ENCODE peak calls at places on chromosomes 3 and 15, in nine cellular contexts. One of them, this sample, is unnamed.

GRCh38 chr15:41501961-41502786 is 8.5 kb downstream of the ITPKA start:
- DNase-seq in stomach: no peak
- DNase-seq in IMR-90: no peak
- DNase-seq in neuronal stem cell: no peak
- DNase-seq in neural progenitor cell: peak; percentile 56
- DNase-seq in fibroblast of lung: no peak
- DNase-seq in NT2/D1: no peak
- DNase-seq in CD4-positive, CD25-positive, alpha-beta regulatory T cell: no peak
- DNase-seq in A549: no peak
- DNase-seq in this sample: peak; percentile 42

GRCh38 chr3:21835266-21835665 is 84.3 kb upstream of the ZNF385D start:
- DNase-seq in CD4-positive, CD25-positive, alpha-beta regulatory T cell: no peak
- DNase-seq in IMR-90: no peak
- DNase-seq in stomach: no peak
- DNase-seq in neural progenitor cell: no peak
- DNase-seq in fibroblast of lung: no peak
- DNase-seq in neuronal stem cell: no peak
- DNase-seq in A549: no peak
- DNase-seq in NT2/D1: no peak
- DNase-seq in this sample: no peak

GRCh38 chr15:94174399-94174802 is 57.0 kb upstream of the MCTP2 start:
- DNase-seq in IMR-90: peak; percentile 87
- DNase-seq in fibroblast of lung: peak; percentile 65
- DNase-seq in stomach: no peak
- DNase-seq in NT2/D1: no peak
- DNase-seq in A549: no peak
- DNase-seq in CD4-positive, CD25-positive, alpha-beta regulatory T cell: no peak
- DNase-seq in neuronal stem cell: no peak
- DNase-seq in neural progenitor cell: no peak
- DNase-seq in this sample: no peak

GRCh38 chr15:63608989-63609388 is 11.8 kb downstream of the FBXL22 start:
- DNase-seq in neuronal stem cell: no peak
- DNase-seq in A549: no peak
- DNase-seq in CD4-positive, CD25-positive, alpha-beta regulatory T cell: no peak
- DNase-seq in neural progenitor cell: no peak
- DNase-seq in IMR-90: no peak
- DNase-seq in NT2/D1: no peak
- DNase-seq in stomach: no peak
- DNase-seq in fibroblast of lung: no peak
- DNase-seq in this sample: no peak

GRCh38 chr3:25854214-25854613 is 64.3 kb downstream of the OXSM start:
- DNase-seq in fibroblast of lung: peak; percentile 60
- DNase-seq in neuronal stem cell: no peak
- DNase-seq in A549: no peak
- DNase-seq in stomach: no peak
- DNase-seq in NT2/D1: no peak
- DNase-seq in CD4-positive, CD25-positive, alpha-beta regulatory T cell: no peak
- DNase-seq in IMR-90: peak; percentile 65
- DNase-seq in neural progenitor cell: no peak
- DNase-seq in this sample: no peak

GRCh38 chr15:61038387-61038786 is 190.7 kb downstream of the RORA start:
- DNase-seq in IMR-90: peak; percentile 44
- DNase-seq in NT2/D1: no peak
- DNase-seq in A549: no peak
- DNase-seq in neuronal stem cell: no peak
- DNase-seq in CD4-positive, CD25-positive, alpha-beta regulatory T cell: no peak
- DNase-seq in fibroblast of lung: no peak
- DNase-seq in stomach: no peak
- DNase-seq in neural progenitor cell: no peak
- DNase-seq in this sample: no peak

GRCh38 chr3:133983126-133983525 is 46.6 kb downstream of the SLCO2A1 start:
- DNase-seq in stomach: no peak
- DNase-seq in fibroblast of lung: no peak
- DNase-seq in A549: no peak
- DNase-seq in neuronal stem cell: no peak
- DNase-seq in IMR-90: no peak
- DNase-seq in CD4-positive, CD25-positive, alpha-beta regulatory T cell: no peak
- DNase-seq in NT2/D1: no peak
- DNase-seq in neural progenitor cell: no peak
- DNase-seq in this sample: no peak

GRCh38 chr3:179021119-179021903 is 50.3 kb downstream of the ZMAT3 start:
- DNase-seq in CD4-positive, CD25-positive, alpha-beta regulatory T cell: no peak
- DNase-seq in IMR-90: no peak
- DNase-seq in fibroblast of lung: no peak
- DNase-seq in neural progenitor cell: no peak
- DNase-seq in NT2/D1: no peak
- DNase-seq in A549: no peak
- DNase-seq in stomach: no peak
- DNase-seq in neuronal stem cell: no peak
- DNase-seq in this sample: no peak

DNA sequence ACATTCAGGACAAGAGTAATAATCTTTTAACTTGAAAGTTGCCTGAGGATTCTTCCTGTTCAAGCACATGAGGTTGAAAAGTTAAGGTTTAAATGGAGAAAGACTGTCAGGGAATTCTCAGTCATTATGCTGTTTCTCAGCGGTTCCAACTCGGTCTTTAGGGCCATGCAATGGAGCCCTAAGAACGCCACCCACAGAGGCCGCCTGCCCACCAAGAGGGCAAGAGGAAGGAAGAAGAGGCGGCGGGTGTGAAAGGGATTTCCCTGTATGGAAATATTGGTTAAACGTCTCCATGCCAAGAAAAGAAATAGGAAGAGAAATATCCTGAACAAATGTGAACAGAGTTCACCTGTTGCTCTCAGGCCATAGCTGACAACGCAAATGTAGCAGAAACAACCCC is 234.4 kb downstream of the OCA2 start:
- DNase-seq in neural progenitor cell: no peak
- DNase-seq in IMR-90: no peak
- DNase-seq in stomach: no peak
- DNase-seq in CD4-positive, CD25-positive, alpha-beta regulatory T cell: no peak
- DNase-seq in NT2/D1: no peak
- DNase-seq in A549: no peak
- DNase-seq in fibroblast of lung: no peak
- DNase-seq in neuronal stem cell: no peak
- DNase-seq in this sample: no peak
- H3K9me3 ChIP-seq in neural progenitor cell: no peaks in the 10 kb centered on the region
- H3K9me3 ChIP-seq in IMR-90: peaks cover 40% of the 10 kb centered on the region
- H3K9me3 ChIP-seq in stomach: no peaks in the 10 kb centered on the region
- H3K9me3 ChIP-seq in CD4-positive, CD25-positive, alpha-beta regulatory T cell: no peaks in the 10 kb centered on the region
- H3K9me3 ChIP-seq in NT2/D1: peaks cover 9% of the 10 kb centered on the region
- H3K9me3 ChIP-seq in A549: no peaks in the 10 kb centered on the region
- H3K9me3 ChIP-seq in fibroblast of lung: no peaks in the 10 kb centered on the region
- H3K9me3 ChIP-seq in neuronal stem cell: peaks cover 7% of the 10 kb centered on the region
- H3K9me3 ChIP-seq in this sample: no peaks in the 10 kb centered on the region

GRCh38 chr3:3799173-3800075 is at the start of gene LRRN1:
- DNase-seq in fibroblast of lung: peak; percentile 66
- DNase-seq in NT2/D1: peak; percentile 85
- DNase-seq in A549: peak; percentile 3
- DNase-seq in IMR-90: no peak
- DNase-seq in CD4-positive, CD25-positive, alpha-beta regulatory T cell: no peak
- DNase-seq in stomach: peak; percentile 76
- DNase-seq in neuronal stem cell: peak; percentile 90
- DNase-seq in neural progenitor cell: peak; percentile 98
- DNase-seq in this sample: peak; percentile 68

GRCh38 chr3:3798641-3799113 is 554 bp upstream of the LRRN1 start:
- DNase-seq in IMR-90: no peak
- DNase-seq in NT2/D1: peak; percentile 35
- DNase-seq in neural progenitor cell: peak; percentile 83
- DNase-seq in stomach: peak; percentile 26
- DNase-seq in neuronal stem cell: no peak
- DNase-seq in fibroblast of lung: peak; percentile 44
- DNase-seq in CD4-positive, CD25-positive, alpha-beta regulatory T cell: no peak
- DNase-seq in A549: no peak
- DNase-seq in this sample: peak; percentile 44

GRCh38 chr3:3801510-3801841 is 2.2 kb downstream of the LRRN1 start:
- DNase-seq in NT2/D1: peak; percentile 82
- DNase-seq in fibroblast of lung: no peak
- DNase-seq in IMR-90: no peak
- DNase-seq in CD4-positive, CD25-positive, alpha-beta regulatory T cell: no peak
- DNase-seq in stomach: no peak
- DNase-seq in neuronal stem cell: peak; percentile 84
- DNase-seq in neural progenitor cell: peak; percentile 90
- DNase-seq in A549: no peak
- DNase-seq in this sample: no peak

GRCh38 chr3:3800685-3801509 is 1.7 kb downstream of the LRRN1 start:
- DNase-seq in fibroblast of lung: peak; percentile 29
- DNase-seq in neuronal stem cell: peak; percentile 32
- DNase-seq in NT2/D1: peak; percentile 11
- DNase-seq in CD4-positive, CD25-positive, alpha-beta regulatory T cell: no peak
- DNase-seq in neural progenitor cell: peak; percentile 67
- DNase-seq in stomach: peak; percentile 61
- DNase-seq in A549: no peak
- DNase-seq in IMR-90: no peak
- DNase-seq in this sample: no peak

DNA sequence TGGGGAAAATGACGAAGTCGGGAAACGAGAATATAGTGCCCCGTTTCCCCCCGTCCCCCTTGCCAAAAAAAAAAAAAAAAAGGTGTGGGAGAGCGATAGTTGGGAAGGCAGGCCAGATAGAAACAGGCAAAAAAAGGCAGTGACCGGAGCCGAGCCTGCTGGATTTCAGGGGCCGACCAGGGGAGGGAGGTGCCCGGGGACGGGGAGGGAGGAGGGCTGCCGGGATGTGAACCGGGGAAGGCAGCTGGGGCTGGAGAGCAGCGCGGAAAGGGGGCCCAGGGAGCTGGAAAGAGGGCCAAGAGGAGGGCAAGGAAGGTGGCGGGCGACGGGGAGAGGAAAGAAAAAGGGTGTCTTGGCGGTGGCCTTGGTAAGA is 831 bp downstream of the LRRN1 start:
- DNase-seq in neural progenitor cell: peak; percentile 51
- DNase-seq in stomach: peak; percentile 27
- DNase-seq in fibroblast of lung: peak; percentile 28
- DNase-seq in CD4-positive, CD25-positive, alpha-beta regulatory T cell: no peak
- DNase-seq in IMR-90: no peak
- DNase-seq in NT2/D1: peak; percentile 16
- DNase-seq in A549: no peak
- DNase-seq in neuronal stem cell: peak; percentile 27
- DNase-seq in this sample: no peak
- H3K4me3 ChIP-seq in neural progenitor cell: peak overlapping the region; percentile 97
- H3K4me3 ChIP-seq in stomach: peak overlapping the region; percentile 56
- H3K4me3 ChIP-seq in fibroblast of lung: no peak overlapping the region
- H3K4me3 ChIP-seq in CD4-positive, CD25-positive, alpha-beta regulatory T cell: no peak overlapping the region
- H3K4me3 ChIP-seq in IMR-90: no peak overlapping the region
- H3K4me3 ChIP-seq in NT2/D1: peak overlapping the region; percentile 86
- H3K4me3 ChIP-seq in A549: peak overlapping the region; percentile 44
- H3K4me3 ChIP-seq in neuronal stem cell: peak overlapping the region; percentile 90
- H3K4me3 ChIP-seq in this sample: peak overlapping the region; percentile 81

DNA sequence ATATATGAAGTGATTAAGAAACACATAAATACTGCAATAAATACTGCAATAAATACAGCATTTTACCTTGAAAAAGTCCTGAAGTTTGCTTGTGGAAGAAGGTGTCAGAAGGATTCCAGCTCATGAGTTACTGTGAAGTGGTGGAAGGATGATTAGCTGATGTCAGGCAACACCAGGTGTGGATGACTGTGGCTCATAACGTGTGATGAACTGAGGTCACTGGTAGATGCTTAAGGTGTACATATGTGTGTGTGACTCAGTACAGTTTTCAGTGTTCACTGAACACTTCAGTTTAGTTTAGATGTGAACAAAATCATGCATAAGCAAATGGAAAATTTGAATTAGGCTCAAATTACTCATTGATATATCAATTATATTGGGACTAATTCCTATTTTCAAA is 1045.0 kb downstream of the NTRK3 start:
- DNase-seq in CD4-positive, CD25-positive, alpha-beta regulatory T cell: no peak
- DNase-seq in A549: no peak
- DNase-seq in stomach: no peak
- DNase-seq in IMR-90: no peak
- DNase-seq in neural progenitor cell: no peak
- DNase-seq in NT2/D1: no peak
- DNase-seq in neuronal stem cell: no peak
- DNase-seq in fibroblast of lung: no peak
- DNase-seq in this sample: no peak
- H3K9me3 ChIP-seq in CD4-positive, CD25-positive, alpha-beta regulatory T cell: no peaks in the 10 kb centered on the region
- H3K9me3 ChIP-seq in A549: peaks cover 2% of the 10 kb centered on the region
- H3K9me3 ChIP-seq in stomach: no peaks in the 10 kb centered on the region
- H3K9me3 ChIP-seq in IMR-90: peaks cover 6% of the 10 kb centered on the region
- H3K9me3 ChIP-seq in neural progenitor cell: no peaks in the 10 kb centered on the region
- H3K9me3 ChIP-seq in NT2/D1: no peaks in the 10 kb centered on the region
- H3K9me3 ChIP-seq in neuronal stem cell: no peaks in the 10 kb centered on the region
- H3K9me3 ChIP-seq in fibroblast of lung: no peaks in the 10 kb centered on the region
- H3K9me3 ChIP-seq in this sample: no peaks in the 10 kb centered on the region

GRCh38 chr3:160006282-160007163 is 17.9 kb downstream of the IL12A start:
- DNase-seq in A549: peak; percentile 82
- DNase-seq in IMR-90: peak; percentile 77
- DNase-seq in stomach: peak; percentile 47
- DNase-seq in fibroblast of lung: peak; percentile 60
- DNase-seq in NT2/D1: no peak
- DNase-seq in neuronal stem cell: peak; percentile 49
- DNase-seq in CD4-positive, CD25-positive, alpha-beta regulatory T cell: no peak
- DNase-seq in neural progenitor cell: peak; percentile 64
- DNase-seq in this sample: no peak

GRCh38 chr3:160001154-160001760 is 12.6 kb downstream of the IL12A start:
- DNase-seq in neural progenitor cell: peak; percentile 64
- DNase-seq in fibroblast of lung: peak; percentile 13
- DNase-seq in CD4-positive, CD25-positive, alpha-beta regulatory T cell: no peak
- DNase-seq in IMR-90: no peak
- DNase-seq in NT2/D1: no peak
- DNase-seq in A549: no peak
- DNase-seq in stomach: no peak
- DNase-seq in neuronal stem cell: no peak
- DNase-seq in this sample: no peak

GRCh38 chr3:160005004-160005403 is 16.4 kb downstream of the IL12A start:
- DNase-seq in stomach: no peak
- DNase-seq in IMR-90: no peak
- DNase-seq in fibroblast of lung: no peak
- DNase-seq in NT2/D1: no peak
- DNase-seq in A549: no peak
- DNase-seq in CD4-positive, CD25-positive, alpha-beta regulatory T cell: no peak
- DNase-seq in neuronal stem cell: no peak
- DNase-seq in neural progenitor cell: no peak
- DNase-seq in this sample: no peak

GRCh38 chr3:160003520-160004128 is 15.0 kb downstream of the IL12A start:
- DNase-seq in A549: peak; percentile 60
- DNase-seq in IMR-90: peak; percentile 31
- DNase-seq in NT2/D1: no peak
- DNase-seq in stomach: peak; percentile 38
- DNase-seq in neuronal stem cell: peak; percentile 24
- DNase-seq in CD4-positive, CD25-positive, alpha-beta regulatory T cell: no peak
- DNase-seq in fibroblast of lung: peak; percentile 35
- DNase-seq in neural progenitor cell: peak; percentile 68
- DNase-seq in this sample: no peak

DNA sequence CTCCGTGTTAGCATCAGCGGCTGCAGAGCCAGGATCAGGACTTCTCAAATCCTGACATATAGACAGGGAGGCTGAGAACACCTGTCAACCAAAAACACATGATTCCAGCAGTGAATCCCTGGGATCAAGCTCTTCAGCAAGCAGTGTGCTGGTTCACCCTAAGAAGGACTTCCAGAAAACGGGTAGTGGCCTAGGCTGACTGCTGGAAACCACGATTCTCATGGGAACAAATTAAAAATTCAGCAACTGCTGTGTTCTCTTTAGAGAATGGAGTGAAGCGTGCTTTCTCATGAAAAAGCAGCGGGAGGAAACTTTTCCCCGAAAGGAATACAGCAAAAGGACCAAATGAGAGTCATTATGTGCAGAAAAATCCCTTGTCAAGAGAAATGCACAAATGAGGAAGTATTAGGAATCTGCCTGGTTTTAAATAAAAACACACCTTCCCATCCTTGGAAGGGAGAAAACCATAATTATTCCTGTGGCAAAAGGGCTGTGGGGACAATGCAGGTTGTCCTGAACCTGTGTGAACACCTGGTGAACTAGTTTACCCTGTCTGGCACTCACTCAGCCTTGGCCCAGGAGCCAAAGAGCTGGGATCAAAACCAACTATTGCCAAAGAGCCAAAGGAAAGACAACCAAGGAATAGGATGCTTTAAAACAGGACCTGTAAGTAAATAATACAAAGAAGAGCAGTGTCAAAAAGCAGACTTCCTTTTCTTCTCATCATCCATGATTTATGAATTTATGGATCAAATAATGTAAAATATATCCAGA is 13.4 kb downstream of the IL12A start:
- DNase-seq in stomach: no peak
- DNase-seq in neuronal stem cell: no peak
- DNase-seq in fibroblast of lung: no peak
- DNase-seq in neural progenitor cell: no peak
- DNase-seq in NT2/D1: no peak
- DNase-seq in IMR-90: no peak
- DNase-seq in CD4-positive, CD25-positive, alpha-beta regulatory T cell: no peak
- DNase-seq in A549: no peak
- DNase-seq in this sample: no peak
- H3K4me3 ChIP-seq in stomach: no peak overlapping the region
- H3K4me3 ChIP-seq in neuronal stem cell: no peak overlapping the region
- H3K4me3 ChIP-seq in fibroblast of lung: no peak overlapping the region
- H3K4me3 ChIP-seq in neural progenitor cell: peak overlapping the region; percentile 31
- H3K4me3 ChIP-seq in NT2/D1: no peak overlapping the region
- H3K4me3 ChIP-seq in IMR-90: no peak overlapping the region
- H3K4me3 ChIP-seq in CD4-positive, CD25-positive, alpha-beta regulatory T cell: no peak overlapping the region
- H3K4me3 ChIP-seq in A549: no peak overlapping the region
- H3K4me3 ChIP-seq in this sample: no peak overlapping the region